ENCODE peak calls at places on chromosomes 5 and 9, in seven cellular contexts. G is CD4-positive, CD25-positive, alpha-beta regulatory T cell; D is left lung; L is neuronal stem cell; F is upper lobe of right lung; K is small intestine; X is Karpas-422. C is an unnamed sample.

GRCh38 chr9:114894801-114895433 is 35.5 kb downstream of the TNFSF8 start:
- DNase-seq in G (peak; percentile 65), D (no peak), L (no peak), F (no peak), K (peak; percentile 32), X (no peak), C (no peak)

GRCh38 chr5:9423611-9424010 is 122.3 kb downstream of the SEMA5A start:
- DNase-seq in G (no peak), D (no peak), L (no peak), F (no peak), K (no peak), X (no peak), C (no peak)

GRCh38 chr5:169944922-169945675 is 35.2 kb downstream of the INSYN2B start:
- DNase-seq in G (no peak), D (no peak), L (no peak), F (no peak), K (no peak), X (peak; percentile 63), C (no peak)

GRCh38 chr9:26271495-26272122 is 593.4 kb upstream of the TUSC1 start:
- DNase-seq in G (no peak), D (peak; percentile 17), L (no peak), F (no peak), K (no peak), X (no peak), C (no peak)

GRCh38 chr9:38092200-38092524 is 23.1 kb upstream of the SHB start:
- DNase-seq in G (no peak), D (no peak), L (no peak), F (no peak), K (no peak), X (no peak), C (no peak)

GRCh38 chr5:36300927-36301540 is 668 bp downstream of the RANBP3L start:
- DNase-seq in G (no peak), D (no peak), L (no peak), F (no peak), K (peak; percentile 4), X (no peak), C (no peak)

GRCh38 chr9:4774209-4774608 is 18.5 kb upstream of the RCL1 start:
- DNase-seq in G (no peak), D (no peak), L (no peak), F (no peak), K (no peak), X (no peak), C (no peak)

GRCh38 chr9:121304707-121305106 is 36.7 kb downstream of the GSN start:
- DNase-seq in G (no peak), D (no peak), L (no peak), F (no peak), K (no peak), X (no peak), C (no peak)

GRCh38 chr9:114430443-114430842 is 42.7 kb upstream of the AKNA start:
- DNase-seq in G (no peak), D (no peak), L (no peak), F (no peak), K (no peak), X (no peak), C (no peak)

GRCh38 chr5:176529824-176530195 is 7.4 kb downstream of the RNF44 start:
- DNase-seq in G (peak; percentile 87), D (peak; percentile 74), L (no peak), F (no peak), K (peak; percentile 45), X (no peak), C (no peak)

GRCh38 chr5:154058055-154059038 is 19.6 kb downstream of the MFAP3 start:
- DNase-seq in G (no peak), D (no peak), L (no peak), F (no peak), K (peak; percentile 68), X (peak; percentile 89), C (no peak)

GRCh38 chr5:113296681-113297080 is 138.1 kb downstream of the TSSK1B start:
- DNase-seq in G (no peak), D (no peak), L (no peak), F (no peak), K (no peak), X (no peak), C (no peak)

GRCh38 chr5:77873239-77873638 is 97.1 kb upstream of the TBCA start:
- DNase-seq in G (no peak), D (no peak), L (no peak), F (no peak), K (no peak), X (no peak), C (no peak)

GRCh38 chr5:156758012-156758791 is 91.9 kb upstream of the PPP1R2B start:
- DNase-seq in G (no peak), D (no peak), L (no peak), F (no peak), K (no peak), X (no peak), C (no peak)

GRCh38 chr5:52580921-52581320 is 206.8 kb upstream of the ITGA1 start:
- DNase-seq in G (no peak), D (no peak), L (no peak), F (no peak), K (no peak), X (no peak), C (no peak)

GRCh38 chr9:137434498-137435380 is 6.4 kb downstream of the ENTPD8 start:
- DNase-seq in G (no peak), D (peak; percentile 78), L (no peak), F (peak; percentile 64), K (no peak), X (no peak), C (peak; percentile 61)

GRCh38 chr5:124652892-124653441 is 93.5 kb downstream of the ZNF608 start:
- DNase-seq in G (no peak), D (no peak), L (no peak), F (no peak), K (no peak), X (peak; percentile 60), C (no peak)

GRCh38 chr9:35750256-35750531 is 1.1 kb downstream of the RGP1 start:
- DNase-seq in G (no peak), D (no peak), L (no peak), F (no peak), K (no peak), X (no peak), C (no peak)
- H3K4me3 ChIP-seq in G (peak overlapping the region; percentile 85), D (peak overlapping the region; percentile 93), L (peak overlapping the region; percentile 32), F (peak overlapping the region; percentile 98), K (no peak overlapping the region), X (peak overlapping the region; percentile 87), C (peak overlapping the region; percentile 98)

GRCh38 chr9:112864982-112865381 is 25.7 kb downstream of the SLC46A2 start:
- DNase-seq in G (no peak), D (no peak), L (no peak), F (no peak), K (no peak), X (no peak), C (no peak)
- H3K9me3 ChIP-seq in G (no peaks in the 10 kb centered on the region), D (no peaks in the 10 kb centered on the region), L (no peaks in the 10 kb centered on the region), F (no peaks in the 10 kb centered on the region), K (no peaks in the 10 kb centered on the region), X (no peaks in the 10 kb centered on the region), C (no peaks in the 10 kb centered on the region)

DNA sequence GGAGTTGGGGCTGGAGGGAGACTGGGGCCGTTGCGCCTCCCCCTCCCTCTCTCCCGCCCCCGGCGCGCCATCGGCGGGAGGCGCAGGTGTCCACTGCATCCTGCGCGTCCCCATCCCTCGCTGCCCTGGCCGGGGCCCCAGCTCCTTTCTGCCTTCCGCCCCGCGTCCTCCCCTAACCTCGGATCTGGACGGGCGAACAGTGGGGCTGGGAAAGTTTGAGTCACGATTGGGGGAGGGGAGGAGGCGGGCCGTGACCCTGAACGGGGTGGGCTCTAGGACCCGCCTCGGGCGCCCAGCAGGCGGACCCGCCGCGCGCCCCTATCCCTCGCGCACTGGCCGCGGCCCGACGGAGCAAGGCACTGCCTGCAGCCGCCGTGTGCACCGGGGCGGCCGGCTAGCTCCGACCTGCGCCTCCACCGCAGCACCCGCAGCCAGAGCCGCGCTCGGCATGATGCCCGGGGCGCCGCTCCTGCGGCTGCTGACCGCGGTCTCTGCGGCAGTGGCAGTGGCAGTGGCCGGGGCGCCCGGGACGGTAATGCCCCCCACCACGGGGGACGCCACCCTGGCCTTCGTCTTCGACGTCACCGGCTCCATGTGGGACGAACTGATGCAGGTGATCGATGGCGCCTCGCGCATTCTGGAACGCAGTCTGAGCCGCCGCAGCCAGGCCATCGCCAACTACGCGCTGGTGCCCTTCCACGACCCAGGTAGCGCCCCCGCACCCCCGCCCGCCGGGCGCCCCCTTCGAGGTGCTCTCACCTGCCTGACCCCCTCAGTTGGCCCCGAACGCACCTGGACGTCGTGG is at the start of gene HMCN2:
- DNase-seq in G (no peak), D (no peak), L (peak; percentile 37), F (no peak), K (no peak), X (no peak), C (no peak)
- H3K4me3 ChIP-seq in G (no peak within 1 kb of the TSS), D (peak within 1 kb of the TSS; percentile 23), L (peak within 1 kb of the TSS; percentile 77), F (peak within 1 kb of the TSS; percentile 32), K (no peak within 1 kb of the TSS), X (no peak within 1 kb of the TSS), C (no peak within 1 kb of the TSS)

DNA sequence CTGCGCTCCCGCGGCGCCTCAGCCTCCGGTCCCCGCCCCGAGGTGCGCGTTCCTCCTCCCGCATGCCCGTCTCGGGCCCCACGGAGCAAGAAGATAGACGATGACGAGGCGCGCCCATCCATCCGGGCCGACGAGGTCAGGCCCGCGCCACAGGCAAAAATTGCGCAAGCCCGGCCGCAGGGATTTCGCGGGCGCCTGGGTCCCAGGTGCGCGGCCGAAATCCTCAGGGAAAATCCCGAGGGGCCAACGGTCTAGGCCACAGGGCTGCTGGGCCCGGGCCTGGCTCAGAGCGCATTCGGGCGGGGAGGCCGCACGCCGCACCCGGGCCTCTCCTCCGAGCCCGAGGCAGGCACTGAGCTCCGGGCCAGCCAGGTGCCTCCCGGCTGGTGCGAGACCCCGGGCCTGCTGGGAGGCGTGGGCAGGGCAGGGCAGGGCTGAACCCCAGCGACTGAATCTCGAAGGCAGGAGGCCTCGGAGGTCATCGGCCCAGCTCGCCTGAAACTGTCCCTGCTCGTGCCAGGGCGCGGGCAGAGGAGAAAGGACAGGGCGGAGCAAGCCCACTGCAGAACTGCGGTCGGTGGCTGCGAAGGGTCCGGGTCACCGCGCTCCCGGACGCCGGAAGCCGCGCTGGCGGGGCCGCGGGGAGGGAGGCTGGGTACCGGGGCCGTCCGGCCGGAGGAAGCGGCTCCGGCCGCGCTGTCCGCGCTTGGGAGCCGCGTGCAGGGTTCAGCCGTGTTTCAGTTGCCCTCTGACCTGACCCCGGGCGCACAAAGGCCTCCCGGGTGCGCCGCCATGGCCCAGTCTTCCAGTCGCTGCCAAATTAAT is 66.8 kb downstream of the FOXD1 start:
- DNase-seq in G (no peak), D (peak; percentile 73), L (peak; percentile 77), F (no peak), K (no peak), X (no peak), C (no peak)
- H3K9me3 ChIP-seq in G (peaks cover 26% of the 10 kb centered on the region), D (no peaks in the 10 kb centered on the region), L (peaks cover 10% of the 10 kb centered on the region), F (no peaks in the 10 kb centered on the region), K (no peaks in the 10 kb centered on the region), X (peaks cover 9% of the 10 kb centered on the region), C (peaks cover 15% of the 10 kb centered on the region)